ENCODE peak calls at places on chromosome 22, in eight cellular contexts. One of them, this sample, is unnamed.

GRCh38 chr22:23179381-23180294 is 671 bp upstream of the BCR start:
- DNase-seq in A549: no peak
- DNase-seq in ovary: no peak
- DNase-seq in transverse colon: peak; percentile 34
- DNase-seq in sigmoid colon: peak; percentile 78
- DNase-seq in upper lobe of left lung: peak; percentile 68
- DNase-seq in tibial nerve: peak; percentile 36
- DNase-seq in GM12878: no peak
- DNase-seq in this sample: peak; percentile 44

GRCh38 chr22:43014062-43014875 is 680 bp downstream of the PACSIN2 start:
- DNase-seq in A549: no peak
- DNase-seq in ovary: peak; percentile 32
- DNase-seq in transverse colon: peak; percentile 59
- DNase-seq in sigmoid colon: peak; percentile 77
- DNase-seq in upper lobe of left lung: peak; percentile 88
- DNase-seq in tibial nerve: no peak
- DNase-seq in GM12878: no peak
- DNase-seq in this sample: peak; percentile 47

GRCh38 chr22:34057726-34058125 is 137.4 kb upstream of the LARGE1 start:
- DNase-seq in A549: no peak
- DNase-seq in ovary: no peak
- DNase-seq in transverse colon: no peak
- DNase-seq in sigmoid colon: no peak
- DNase-seq in upper lobe of left lung: no peak
- DNase-seq in tibial nerve: no peak
- DNase-seq in GM12878: no peak
- DNase-seq in this sample: no peak

GRCh38 chr22:42304021-42304790 is 33.8 kb upstream of the TCF20 start:
- DNase-seq in A549: no peak
- DNase-seq in ovary: no peak
- DNase-seq in transverse colon: no peak
- DNase-seq in sigmoid colon: no peak
- DNase-seq in upper lobe of left lung: no peak
- DNase-seq in tibial nerve: no peak
- DNase-seq in GM12878: no peak
- DNase-seq in this sample: no peak

GRCh38 chr22:45844949-45845613 is 131.9 kb downstream of the WNT7B start:
- DNase-seq in A549: no peak
- DNase-seq in ovary: no peak
- DNase-seq in transverse colon: no peak
- DNase-seq in sigmoid colon: no peak
- DNase-seq in upper lobe of left lung: no peak
- DNase-seq in tibial nerve: no peak
- DNase-seq in GM12878: no peak
- DNase-seq in this sample: no peak

GRCh38 chr22:17949926-17950473 is 74.4 kb downstream of the MICAL3 start:
- DNase-seq in A549: no peak
- DNase-seq in ovary: no peak
- DNase-seq in transverse colon: no peak
- DNase-seq in sigmoid colon: peak; percentile 22
- DNase-seq in upper lobe of left lung: no peak
- DNase-seq in tibial nerve: no peak
- DNase-seq in GM12878: no peak
- DNase-seq in this sample: no peak

GRCh38 chr22:44577391-44578114 is 79.5 kb upstream of the RTL6 start:
- DNase-seq in A549: no peak
- DNase-seq in ovary: peak; percentile 4
- DNase-seq in transverse colon: no peak
- DNase-seq in sigmoid colon: peak; percentile 60
- DNase-seq in upper lobe of left lung: peak; percentile 44
- DNase-seq in tibial nerve: no peak
- DNase-seq in GM12878: no peak
- DNase-seq in this sample: no peak

GRCh38 chr22:39188809-39189208 is 36.3 kb upstream of the CBX7 start:
- DNase-seq in A549: no peak
- DNase-seq in ovary: no peak
- DNase-seq in transverse colon: no peak
- DNase-seq in sigmoid colon: no peak
- DNase-seq in upper lobe of left lung: no peak
- DNase-seq in tibial nerve: no peak
- DNase-seq in GM12878: no peak
- DNase-seq in this sample: no peak

DNA sequence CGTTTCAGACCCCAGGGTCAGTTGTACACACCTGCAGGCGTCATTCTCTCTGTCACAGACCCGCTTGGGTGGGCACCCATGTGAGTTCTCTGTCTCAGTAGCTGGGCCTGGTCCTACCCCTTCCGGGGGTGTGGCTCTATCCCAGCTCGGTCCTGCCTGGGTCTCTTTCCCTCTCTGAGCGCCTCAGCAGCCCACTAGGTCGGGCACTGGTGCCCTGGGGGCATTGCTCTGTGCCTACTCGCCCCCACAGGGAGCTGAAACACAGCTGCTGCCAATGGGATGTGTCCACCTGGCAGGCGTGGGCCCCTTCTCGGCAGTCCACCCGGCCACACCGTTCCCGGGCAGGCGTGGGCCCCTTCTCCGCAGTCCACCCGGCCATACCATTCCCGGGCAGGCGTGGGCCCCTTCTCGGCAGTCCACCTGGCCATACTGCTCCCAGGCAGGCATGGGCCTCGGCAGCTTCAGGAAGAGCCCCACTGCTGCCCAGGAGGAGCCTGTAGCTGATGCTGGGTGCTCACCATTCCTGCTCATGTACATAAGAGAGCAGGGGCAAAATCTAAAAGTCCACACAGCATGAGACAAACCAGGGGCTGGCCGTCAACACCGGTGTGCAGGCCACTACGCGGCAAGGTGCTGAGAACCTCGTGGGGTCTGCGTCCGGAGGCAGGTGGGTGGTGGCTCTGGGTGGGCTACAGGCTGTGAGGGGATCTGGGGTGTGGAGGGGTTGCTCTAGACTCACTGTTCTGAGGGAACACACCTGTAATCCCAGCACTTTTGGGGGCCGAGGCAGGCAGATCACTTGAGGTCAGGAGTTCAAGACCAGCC is 12.3 kb downstream of the MLC1 start:
- DNase-seq in A549: no peak
- DNase-seq in ovary: no peak
- DNase-seq in transverse colon: no peak
- DNase-seq in sigmoid colon: no peak
- DNase-seq in upper lobe of left lung: no peak
- DNase-seq in tibial nerve: no peak
- DNase-seq in GM12878: no peak
- DNase-seq in this sample: no peak
- TF ChIP-seq POLR2A in A549: no peak
- TF ChIP-seq POLR2A in ovary: no peak
- TF ChIP-seq POLR2A in transverse colon: no peak
- TF ChIP-seq POLR2A in sigmoid colon: no peak
- TF ChIP-seq POLR2A in upper lobe of left lung: no peak
- TF ChIP-seq POLR2A in tibial nerve: no peak
- TF ChIP-seq POLR2A in GM12878: no peak
- TF ChIP-seq POLR2A in this sample: no peak

GRCh38 chr22:26707581-26707980 is 50.2 kb downstream of the MIAT start:
- DNase-seq in A549: no peak
- DNase-seq in ovary: no peak
- DNase-seq in transverse colon: no peak
- DNase-seq in sigmoid colon: no peak
- DNase-seq in upper lobe of left lung: no peak
- DNase-seq in tibial nerve: no peak
- DNase-seq in GM12878: no peak
- DNase-seq in this sample: no peak

GRCh38 chr22:26709617-26710390 is 52.4 kb downstream of the MIAT start:
- DNase-seq in A549: no peak
- DNase-seq in ovary: no peak
- DNase-seq in transverse colon: no peak
- DNase-seq in sigmoid colon: no peak
- DNase-seq in upper lobe of left lung: no peak
- DNase-seq in tibial nerve: no peak
- DNase-seq in GM12878: no peak
- DNase-seq in this sample: no peak

GRCh38 chr22:26708256-26709009 is 51.0 kb downstream of the MIAT start:
- DNase-seq in A549: no peak
- DNase-seq in ovary: no peak
- DNase-seq in transverse colon: no peak
- DNase-seq in sigmoid colon: no peak
- DNase-seq in upper lobe of left lung: no peak
- DNase-seq in tibial nerve: no peak
- DNase-seq in GM12878: peak; percentile 79
- DNase-seq in this sample: no peak

GRCh38 chr22:26702906-26703830 is 45.8 kb downstream of the MIAT start:
- DNase-seq in A549: no peak
- DNase-seq in ovary: no peak
- DNase-seq in transverse colon: no peak
- DNase-seq in sigmoid colon: no peak
- DNase-seq in upper lobe of left lung: no peak
- DNase-seq in tibial nerve: no peak
- DNase-seq in GM12878: no peak
- DNase-seq in this sample: no peak

GRCh38 chr22:26707090-26707489 is 49.7 kb downstream of the MIAT start:
- DNase-seq in A549: no peak
- DNase-seq in ovary: no peak
- DNase-seq in transverse colon: no peak
- DNase-seq in sigmoid colon: no peak
- DNase-seq in upper lobe of left lung: no peak
- DNase-seq in tibial nerve: no peak
- DNase-seq in GM12878: no peak
- DNase-seq in this sample: no peak
- TF ChIP-seq EP300 in A549: no peak
- TF ChIP-seq EP300 in ovary: no peak
- TF ChIP-seq EP300 in transverse colon: no peak
- TF ChIP-seq EP300 in sigmoid colon: no peak
- TF ChIP-seq EP300 in upper lobe of left lung: no peak
- TF ChIP-seq EP300 in tibial nerve: no peak
- TF ChIP-seq EP300 in GM12878: no peak
- TF ChIP-seq EP300 in this sample: no peak

GRCh38 chr22:30555282-30556210 is 9.0 kb upstream of the SEC14L6 start:
- DNase-seq in A549: no peak
- DNase-seq in ovary: no peak
- DNase-seq in transverse colon: no peak
- DNase-seq in sigmoid colon: no peak
- DNase-seq in upper lobe of left lung: peak; percentile 83
- DNase-seq in tibial nerve: no peak
- DNase-seq in GM12878: no peak
- DNase-seq in this sample: no peak

GRCh38 chr22:30553971-30554370 is 7.4 kb upstream of the SEC14L6 start:
- DNase-seq in A549: no peak
- DNase-seq in ovary: no peak
- DNase-seq in transverse colon: no peak
- DNase-seq in sigmoid colon: no peak
- DNase-seq in upper lobe of left lung: no peak
- DNase-seq in tibial nerve: no peak
- DNase-seq in GM12878: no peak
- DNase-seq in this sample: no peak

GRCh38 chr22:30556388-30556787 is 9.8 kb upstream of the SEC14L6 start:
- DNase-seq in A549: no peak
- DNase-seq in ovary: no peak
- DNase-seq in transverse colon: no peak
- DNase-seq in sigmoid colon: no peak
- DNase-seq in upper lobe of left lung: no peak
- DNase-seq in tibial nerve: no peak
- DNase-seq in GM12878: no peak
- DNase-seq in this sample: no peak

GRCh38 chr22:30559889-30560288 is 13.3 kb upstream of the SEC14L6 start:
- DNase-seq in A549: no peak
- DNase-seq in ovary: no peak
- DNase-seq in transverse colon: no peak
- DNase-seq in sigmoid colon: no peak
- DNase-seq in upper lobe of left lung: no peak
- DNase-seq in tibial nerve: no peak
- DNase-seq in GM12878: no peak
- DNase-seq in this sample: no peak

DNA sequence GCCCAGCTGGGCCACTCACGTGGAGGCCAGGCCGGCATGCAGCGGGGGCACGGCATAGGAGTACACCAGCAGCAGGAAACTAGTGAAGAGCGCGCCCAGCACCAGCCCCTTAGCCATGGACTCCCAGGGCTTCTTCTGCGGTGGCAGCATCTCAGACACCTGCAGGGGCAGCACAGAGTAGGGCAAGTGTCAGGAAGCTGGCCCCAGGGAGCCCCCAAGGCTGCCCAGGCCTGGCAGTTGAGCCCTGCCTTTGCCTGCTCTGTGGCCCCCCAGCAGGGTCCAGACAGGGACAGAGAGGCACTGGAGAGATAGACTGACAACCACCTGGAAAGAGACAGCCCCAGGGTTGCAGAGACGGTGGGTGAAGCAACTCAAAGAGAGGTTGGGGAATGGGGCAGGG is 10.7 kb upstream of the SEC14L6 start:
- DNase-seq in A549: no peak
- DNase-seq in ovary: no peak
- DNase-seq in transverse colon: no peak
- DNase-seq in sigmoid colon: no peak
- DNase-seq in upper lobe of left lung: no peak
- DNase-seq in tibial nerve: no peak
- DNase-seq in GM12878: no peak
- DNase-seq in this sample: no peak
- TF ChIP-seq POLR2A in A549: no peak
- TF ChIP-seq POLR2A in ovary: no peak
- TF ChIP-seq POLR2A in transverse colon: no peak
- TF ChIP-seq POLR2A in sigmoid colon: no peak
- TF ChIP-seq POLR2A in upper lobe of left lung: no peak
- TF ChIP-seq POLR2A in tibial nerve: no peak
- TF ChIP-seq POLR2A in GM12878: no peak
- TF ChIP-seq POLR2A in this sample: no peak

GRCh38 chr22:48318173-48318572 is 1509.5 kb downstream of the BRD1 start:
- DNase-seq in A549: no peak
- DNase-seq in ovary: no peak
- DNase-seq in transverse colon: no peak
- DNase-seq in sigmoid colon: no peak
- DNase-seq in upper lobe of left lung: no peak
- DNase-seq in tibial nerve: no peak
- DNase-seq in GM12878: no peak
- DNase-seq in this sample: no peak

GRCh38 chr22:48316876-48317250 is 1510.8 kb downstream of the BRD1 start:
- DNase-seq in A549: no peak
- DNase-seq in ovary: no peak
- DNase-seq in transverse colon: no peak
- DNase-seq in sigmoid colon: peak; percentile 37
- DNase-seq in upper lobe of left lung: no peak
- DNase-seq in tibial nerve: no peak
- DNase-seq in GM12878: no peak
- DNase-seq in this sample: peak; percentile 16

GRCh38 chr22:48316245-48316875 is 1511.3 kb downstream of the BRD1 start:
- DNase-seq in A549: no peak
- DNase-seq in ovary: no peak
- DNase-seq in transverse colon: no peak
- DNase-seq in sigmoid colon: peak; percentile 34
- DNase-seq in upper lobe of left lung: no peak
- DNase-seq in tibial nerve: no peak
- DNase-seq in GM12878: no peak
- DNase-seq in this sample: peak; percentile 10

GRCh38 chr22:48313156-48313555 is 1514.5 kb downstream of the BRD1 start:
- DNase-seq in A549: no peak
- DNase-seq in ovary: no peak
- DNase-seq in transverse colon: no peak
- DNase-seq in sigmoid colon: no peak
- DNase-seq in upper lobe of left lung: no peak
- DNase-seq in tibial nerve: no peak
- DNase-seq in GM12878: no peak
- DNase-seq in this sample: no peak

DNA sequence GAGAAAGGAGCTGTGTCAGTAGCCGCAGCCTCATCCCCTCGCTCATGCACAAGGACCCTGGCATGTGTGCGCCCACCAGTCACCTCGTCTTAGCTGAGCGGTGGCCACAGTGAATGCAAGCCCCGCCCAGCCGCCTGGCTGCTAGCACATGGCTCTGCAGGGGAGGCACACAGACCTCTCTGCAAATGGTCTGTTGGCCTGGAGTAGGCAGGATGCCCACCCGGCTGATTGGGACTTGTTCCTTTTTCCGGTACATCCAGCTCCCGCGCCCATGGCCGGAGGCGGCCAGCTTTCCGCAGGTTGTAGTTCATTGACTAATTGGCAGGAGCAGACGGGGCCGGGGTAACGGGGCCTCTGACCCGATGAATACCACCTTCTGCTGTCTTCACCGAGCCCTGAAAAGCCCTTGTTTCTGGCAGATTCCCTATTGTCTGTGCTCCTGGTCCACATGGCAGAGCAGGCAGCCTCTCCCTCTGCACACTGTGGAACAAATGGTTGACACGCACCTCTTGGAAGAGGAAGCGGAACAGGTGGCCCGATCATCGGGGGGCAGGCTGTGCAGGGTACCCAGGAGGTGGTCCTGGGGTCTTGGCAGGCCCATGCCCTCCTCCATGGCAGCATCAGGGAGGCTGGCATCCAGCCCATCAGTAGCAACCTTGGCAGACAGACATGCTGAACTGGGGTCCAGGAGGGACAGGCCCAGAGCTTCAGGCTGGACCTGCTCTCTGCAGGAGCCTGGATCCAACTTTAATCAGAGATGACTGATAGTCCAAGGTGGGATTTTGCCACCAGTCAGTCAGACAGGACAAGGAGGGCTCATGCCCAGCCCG is 1512.0 kb downstream of the BRD1 start:
- DNase-seq in A549: no peak
- DNase-seq in ovary: no peak
- DNase-seq in transverse colon: no peak
- DNase-seq in sigmoid colon: peak; percentile 62
- DNase-seq in upper lobe of left lung: no peak
- DNase-seq in tibial nerve: no peak
- DNase-seq in GM12878: no peak
- DNase-seq in this sample: peak; percentile 25
- TF ChIP-seq EP300 in A549: no peak
- TF ChIP-seq EP300 in ovary: no peak
- TF ChIP-seq EP300 in transverse colon: no peak
- TF ChIP-seq EP300 in sigmoid colon: no peak
- TF ChIP-seq EP300 in upper lobe of left lung: no peak
- TF ChIP-seq EP300 in tibial nerve: no peak
- TF ChIP-seq EP300 in GM12878: no peak
- TF ChIP-seq EP300 in this sample: no peak